ENCODE peak calls at places on chromosome 6, in nine cellular contexts. U is NCI-H82; L is RCC 7860; D is right atrium auricular region; B is right lobe of liver; X is D341Med; A is activated naive CD8-positive, alpha-beta T cell treated with anti-CD3 and anti-CD28 coated beads, Interleukin-2, amount 10 ng/mL, durations not matched to agents 7 days and 5 days; Y is fibroblast of the aortic adventitia; Q is KBM-7. V is an unnamed sample.

GRCh38 chr6:138454976-138455706 is 44.2 kb downstream of the NHSL1 start:
- DNase-seq in L (no peak), U (no peak), Q (no peak), D (no peak), B (no peak), X (no peak), Y (peak; percentile 2), A (peak; percentile 43), V (no peak)

GRCh38 chr6:64732888-64733287 is 974.1 kb downstream of the EYS start:
- DNase-seq in A (no peak), Y (no peak), D (no peak), Q (peak; percentile 21), X (no peak), L (peak; percentile 8), U (peak; percentile 8), B (no peak), V (no peak)

GRCh38 chr6:61622601-61623000 is 663.4 kb downstream of the KHDRBS2 start:
- DNase-seq in D (no peak), Q (no peak), L (no peak), B (no peak), U (no peak), Y (no peak), A (no peak), X (no peak), V (no peak)

GRCh38 chr6:143276436-143276835 is 174.1 kb downstream of the ADAT2 start:
- DNase-seq in U (no peak), Q (peak; percentile 14), D (no peak), Y (no peak), L (no peak), B (no peak), X (no peak), A (no peak), V (no peak)

GRCh38 chr6:118398066-118398465 is 150.0 kb upstream of the PLN start:
- DNase-seq in L (no peak), B (no peak), D (no peak), A (no peak), X (no peak), U (no peak), Q (no peak), Y (no peak), V (no peak)

GRCh38 chr6:79671605-79672266 is 40.6 kb downstream of the SH3BGRL2 start:
- DNase-seq in D (no peak), Q (no peak), A (peak; percentile 51), L (peak; percentile 10), U (no peak), X (no peak), Y (peak; percentile 13), B (peak; percentile 52), V (no peak)

GRCh38 chr6:130359736-130360135 is 6.1 kb upstream of the TMEM200A start:
- DNase-seq in B (no peak), Y (no peak), A (no peak), U (no peak), L (no peak), X (no peak), D (no peak), Q (no peak), V (no peak)

GRCh38 chr6:3351837-3352524 is 93.2 kb downstream of the PSMG4 start:
- DNase-seq in B (no peak), Q (no peak), X (no peak), U (no peak), D (no peak), L (no peak), Y (no peak), A (no peak), V (no peak)

GRCh38 chr6:167538746-167539145 is 213.9 kb downstream of the TTLL2 start:
- DNase-seq in B (no peak), Y (no peak), L (no peak), D (no peak), Q (no peak), U (no peak), A (no peak), X (no peak), V (no peak)

V was measured in left lobe of liver.